ENCODE peak calls at places on chromosomes 4 and X, in seven cellular contexts. One of them, this sample, is unnamed.

GRCh38 chr4:18198653-18199052 is 177.1 kb upstream of the LCORL start:
- DNase-seq in stomach: no peak
- DNase-seq in T-helper 2 cell treated with Interferon-gamma antibody and Interleukin-4, amounts not matched to agents 5 μg/mL and 100 μg/mL, for 36 hours: no peak
- DNase-seq in NCI-H187: no peak
- DNase-seq in stimulated activated CD4-positive, alpha-beta T cell treated with anti-CD3 and anti-CD28 coated beads, Interleukin-1b, Interleukin-23, amount 100 ng/mL, for 1 hour: no peak
- DNase-seq in psoas muscle: no peak
- DNase-seq in posterior cingulate gyrus: no peak
- DNase-seq in this sample: no peak

GRCh38 chrX:21376636-21377035 is 2.4 kb downstream of the CNKSR2 start:
- DNase-seq in stomach: no peak
- DNase-seq in T-helper 2 cell treated with Interferon-gamma antibody and Interleukin-4, amounts not matched to agents 5 μg/mL and 100 μg/mL, for 36 hours: no peak
- DNase-seq in NCI-H187: no peak
- DNase-seq in stimulated activated CD4-positive, alpha-beta T cell treated with anti-CD3 and anti-CD28 coated beads, Interleukin-1b, Interleukin-23, amount 100 ng/mL, for 1 hour: no peak
- DNase-seq in psoas muscle: no peak
- DNase-seq in posterior cingulate gyrus: no peak
- DNase-seq in this sample: no peak

GRCh38 chr4:93897559-93897958 is 69.0 kb downstream of the ATOH1 start:
- DNase-seq in stomach: no peak
- DNase-seq in T-helper 2 cell treated with Interferon-gamma antibody and Interleukin-4, amounts not matched to agents 5 μg/mL and 100 μg/mL, for 36 hours: no peak
- DNase-seq in NCI-H187: no peak
- DNase-seq in stimulated activated CD4-positive, alpha-beta T cell treated with anti-CD3 and anti-CD28 coated beads, Interleukin-1b, Interleukin-23, amount 100 ng/mL, for 1 hour: no peak
- DNase-seq in psoas muscle: no peak
- DNase-seq in posterior cingulate gyrus: no peak
- DNase-seq in this sample: no peak

GRCh38 chrX:72604705-72605104 is 32.1 kb upstream of the HDAC8 start:
- DNase-seq in stomach: no peak
- DNase-seq in T-helper 2 cell treated with Interferon-gamma antibody and Interleukin-4, amounts not matched to agents 5 μg/mL and 100 μg/mL, for 36 hours: no peak
- DNase-seq in NCI-H187: no peak
- DNase-seq in stimulated activated CD4-positive, alpha-beta T cell treated with anti-CD3 and anti-CD28 coated beads, Interleukin-1b, Interleukin-23, amount 100 ng/mL, for 1 hour: no peak
- DNase-seq in psoas muscle: no peak
- DNase-seq in posterior cingulate gyrus: no peak
- DNase-seq in this sample: no peak

GRCh38 chrX:152177052-152177451 is 38.7 kb upstream of the MAGEA10 start:
- DNase-seq in stomach: no peak
- DNase-seq in T-helper 2 cell treated with Interferon-gamma antibody and Interleukin-4, amounts not matched to agents 5 μg/mL and 100 μg/mL, for 36 hours: no peak
- DNase-seq in NCI-H187: no peak
- DNase-seq in stimulated activated CD4-positive, alpha-beta T cell treated with anti-CD3 and anti-CD28 coated beads, Interleukin-1b, Interleukin-23, amount 100 ng/mL, for 1 hour: no peak
- DNase-seq in psoas muscle: no peak
- DNase-seq in posterior cingulate gyrus: no peak
- DNase-seq in this sample: no peak

GRCh38 chr4:127896528-127896927 is 15.8 kb downstream of the PLK4 start:
- DNase-seq in stomach: no peak
- DNase-seq in T-helper 2 cell treated with Interferon-gamma antibody and Interleukin-4, amounts not matched to agents 5 μg/mL and 100 μg/mL, for 36 hours: no peak
- DNase-seq in NCI-H187: no peak
- DNase-seq in stimulated activated CD4-positive, alpha-beta T cell treated with anti-CD3 and anti-CD28 coated beads, Interleukin-1b, Interleukin-23, amount 100 ng/mL, for 1 hour: no peak
- DNase-seq in psoas muscle: no peak
- DNase-seq in posterior cingulate gyrus: no peak
- DNase-seq in this sample: no peak

GRCh38 chr4:19636451-19636850 is 615.3 kb upstream of the SLIT2 start:
- DNase-seq in stomach: no peak
- DNase-seq in T-helper 2 cell treated with Interferon-gamma antibody and Interleukin-4, amounts not matched to agents 5 μg/mL and 100 μg/mL, for 36 hours: no peak
- DNase-seq in NCI-H187: no peak
- DNase-seq in stimulated activated CD4-positive, alpha-beta T cell treated with anti-CD3 and anti-CD28 coated beads, Interleukin-1b, Interleukin-23, amount 100 ng/mL, for 1 hour: no peak
- DNase-seq in psoas muscle: no peak
- DNase-seq in posterior cingulate gyrus: no peak
- DNase-seq in this sample: no peak

GRCh38 chrX:103453655-103454054 is 65.6 kb downstream of the RAB40A start:
- DNase-seq in stomach: no peak
- DNase-seq in T-helper 2 cell treated with Interferon-gamma antibody and Interleukin-4, amounts not matched to agents 5 μg/mL and 100 μg/mL, for 36 hours: no peak
- DNase-seq in NCI-H187: no peak
- DNase-seq in stimulated activated CD4-positive, alpha-beta T cell treated with anti-CD3 and anti-CD28 coated beads, Interleukin-1b, Interleukin-23, amount 100 ng/mL, for 1 hour: no peak
- DNase-seq in psoas muscle: no peak
- DNase-seq in posterior cingulate gyrus: no peak
- DNase-seq in this sample: no peak

GRCh38 chr4:38128478-38129451 is 168.6 kb downstream of the PTTG2 start:
- DNase-seq in stomach: no peak
- DNase-seq in T-helper 2 cell treated with Interferon-gamma antibody and Interleukin-4, amounts not matched to agents 5 μg/mL and 100 μg/mL, for 36 hours: peak
- DNase-seq in NCI-H187: no peak
- DNase-seq in stimulated activated CD4-positive, alpha-beta T cell treated with anti-CD3 and anti-CD28 coated beads, Interleukin-1b, Interleukin-23, amount 100 ng/mL, for 1 hour: peak
- DNase-seq in psoas muscle: no peak
- DNase-seq in posterior cingulate gyrus: no peak
- DNase-seq in this sample: peak

GRCh38 chr4:175953960-175954521 is 111.6 kb upstream of the WDR17 start:
- DNase-seq in stomach: no peak
- DNase-seq in T-helper 2 cell treated with Interferon-gamma antibody and Interleukin-4, amounts not matched to agents 5 μg/mL and 100 μg/mL, for 36 hours: no peak
- DNase-seq in NCI-H187: no peak
- DNase-seq in stimulated activated CD4-positive, alpha-beta T cell treated with anti-CD3 and anti-CD28 coated beads, Interleukin-1b, Interleukin-23, amount 100 ng/mL, for 1 hour: no peak
- DNase-seq in psoas muscle: no peak
- DNase-seq in posterior cingulate gyrus: no peak
- DNase-seq in this sample: no peak

GRCh38 chr4:107011312-107011711 is 24.8 kb downstream of the DKK2 start:
- DNase-seq in stomach: no peak
- DNase-seq in T-helper 2 cell treated with Interferon-gamma antibody and Interleukin-4, amounts not matched to agents 5 μg/mL and 100 μg/mL, for 36 hours: no peak
- DNase-seq in NCI-H187: no peak
- DNase-seq in stimulated activated CD4-positive, alpha-beta T cell treated with anti-CD3 and anti-CD28 coated beads, Interleukin-1b, Interleukin-23, amount 100 ng/mL, for 1 hour: no peak
- DNase-seq in psoas muscle: no peak
- DNase-seq in posterior cingulate gyrus: no peak
- DNase-seq in this sample: no peak

GRCh38 chr4:176271749-176272148 is 2.7 kb upstream of the ASB5 start:
- DNase-seq in stomach: no peak
- DNase-seq in T-helper 2 cell treated with Interferon-gamma antibody and Interleukin-4, amounts not matched to agents 5 μg/mL and 100 μg/mL, for 36 hours: no peak
- DNase-seq in NCI-H187: no peak
- DNase-seq in stimulated activated CD4-positive, alpha-beta T cell treated with anti-CD3 and anti-CD28 coated beads, Interleukin-1b, Interleukin-23, amount 100 ng/mL, for 1 hour: no peak
- DNase-seq in psoas muscle: no peak
- DNase-seq in posterior cingulate gyrus: no peak
- DNase-seq in this sample: no peak

GRCh38 chr4:146520894-146521542 is 722 bp downstream of the SLC10A7 start:
- DNase-seq in stomach: peak
- DNase-seq in T-helper 2 cell treated with Interferon-gamma antibody and Interleukin-4, amounts not matched to agents 5 μg/mL and 100 μg/mL, for 36 hours: peak
- DNase-seq in NCI-H187: no peak
- DNase-seq in stimulated activated CD4-positive, alpha-beta T cell treated with anti-CD3 and anti-CD28 coated beads, Interleukin-1b, Interleukin-23, amount 100 ng/mL, for 1 hour: no peak
- DNase-seq in psoas muscle: no peak
- DNase-seq in posterior cingulate gyrus: no peak
- DNase-seq in this sample: peak

GRCh38 chrX:39613508-39613921 is 484.2 kb downstream of the BCOR start:
- DNase-seq in stomach: no peak
- DNase-seq in T-helper 2 cell treated with Interferon-gamma antibody and Interleukin-4, amounts not matched to agents 5 μg/mL and 100 μg/mL, for 36 hours: no peak
- DNase-seq in NCI-H187: no peak
- DNase-seq in stimulated activated CD4-positive, alpha-beta T cell treated with anti-CD3 and anti-CD28 coated beads, Interleukin-1b, Interleukin-23, amount 100 ng/mL, for 1 hour: no peak
- DNase-seq in psoas muscle: peak
- DNase-seq in posterior cingulate gyrus: peak
- DNase-seq in this sample: no peak

GRCh38 chr4:136863756-136864155 is 668.5 kb downstream of the PCDH18 start:
- DNase-seq in stomach: no peak
- DNase-seq in T-helper 2 cell treated with Interferon-gamma antibody and Interleukin-4, amounts not matched to agents 5 μg/mL and 100 μg/mL, for 36 hours: no peak
- DNase-seq in NCI-H187: no peak
- DNase-seq in stimulated activated CD4-positive, alpha-beta T cell treated with anti-CD3 and anti-CD28 coated beads, Interleukin-1b, Interleukin-23, amount 100 ng/mL, for 1 hour: no peak
- DNase-seq in psoas muscle: no peak
- DNase-seq in posterior cingulate gyrus: no peak
- DNase-seq in this sample: no peak

GRCh38 chr4:177281544-177281943 is 28.1 kb upstream of the NEIL3 start:
- DNase-seq in stomach: no peak
- DNase-seq in T-helper 2 cell treated with Interferon-gamma antibody and Interleukin-4, amounts not matched to agents 5 μg/mL and 100 μg/mL, for 36 hours: no peak
- DNase-seq in NCI-H187: no peak
- DNase-seq in stimulated activated CD4-positive, alpha-beta T cell treated with anti-CD3 and anti-CD28 coated beads, Interleukin-1b, Interleukin-23, amount 100 ng/mL, for 1 hour: no peak
- DNase-seq in psoas muscle: no peak
- DNase-seq in posterior cingulate gyrus: no peak
- DNase-seq in this sample: no peak

This sample was measured in CD8-positive, alpha-beta T cell.